ENCODE peak calls at places on chromosomes 5 and 9, in four cellular contexts. One of them, this sample, is unnamed. For H3K27me3, the result is how much of the 10 kb centered on the place peaks cover.

GRCh38 chr9:107363511-107364182 is 80.6 kb downstream of the RAD23B start:
- DNase-seq in HepG2: no peak
- DNase-seq in heart left ventricle: no peak
- DNase-seq in adrenal gland: no peak
- DNase-seq in this sample: no peak

GRCh38 chr5:180211761-180212035 is 2.7 kb upstream of the RASGEF1C start:
- DNase-seq in HepG2: no peak
- DNase-seq in heart left ventricle: no peak
- DNase-seq in adrenal gland: no peak
- DNase-seq in this sample: no peak

GRCh38 chr5:146051678-146052077 is 53.7 kb downstream of the PLAC8L1 start:
- DNase-seq in adrenal gland: no peak
- DNase-seq in heart left ventricle: no peak
- DNase-seq in HepG2: no peak
- DNase-seq in this sample: no peak

GRCh38 chr9:98657897-98658296 is 50.8 kb downstream of the GABBR2 start:
- DNase-seq in HepG2: no peak
- DNase-seq in adrenal gland: no peak
- DNase-seq in heart left ventricle: no peak
- DNase-seq in this sample: no peak

GRCh38 chr9:110994771-110995241 is 43.5 kb downstream of the LPAR1 start:
- DNase-seq in heart left ventricle: no peak
- DNase-seq in adrenal gland: no peak
- DNase-seq in HepG2: no peak
- DNase-seq in this sample: no peak

GRCh38 chr9:27394154-27394825 is 97.3 kb upstream of the EQTN start:
- DNase-seq in HepG2: no peak
- DNase-seq in adrenal gland: no peak
- DNase-seq in heart left ventricle: no peak
- DNase-seq in this sample: no peak

GRCh38 chr9:126125577-126125976 is 201.1 kb upstream of the MVB12B start:
- DNase-seq in heart left ventricle: no peak
- DNase-seq in HepG2: no peak
- DNase-seq in adrenal gland: peak
- DNase-seq in this sample: peak

GRCh38 chr5:144117412-144117811 is 53.0 kb downstream of the YIPF5 start:
- DNase-seq in adrenal gland: no peak
- DNase-seq in HepG2: no peak
- DNase-seq in heart left ventricle: no peak
- DNase-seq in this sample: no peak

GRCh38 chr9:128145536-128145935 is 3.7 kb upstream of the LCN2 start:
- DNase-seq in heart left ventricle: no peak
- DNase-seq in adrenal gland: no peak
- DNase-seq in HepG2: no peak
- DNase-seq in this sample: no peak

GRCh38 chr5:176810687-176811501 is 535 bp downstream of the UNC5A start:
- DNase-seq in heart left ventricle: no peak
- DNase-seq in HepG2: no peak
- DNase-seq in adrenal gland: no peak
- DNase-seq in this sample: no peak

GRCh38 chr9:114321759-114322158 is 1.1 kb upstream of the ORM1 start:
- DNase-seq in HepG2: no peak
- DNase-seq in adrenal gland: no peak
- DNase-seq in heart left ventricle: no peak
- DNase-seq in this sample: no peak

GRCh38 chr5:130571076-130571475 is 594.0 kb downstream of the HINT1 start:
- DNase-seq in heart left ventricle: no peak
- DNase-seq in adrenal gland: no peak
- DNase-seq in HepG2: no peak
- DNase-seq in this sample: no peak

GRCh38 chr9:21889673-21890072 is 87.2 kb downstream of the MTAP start:
- DNase-seq in adrenal gland: no peak
- DNase-seq in heart left ventricle: no peak
- DNase-seq in HepG2: no peak
- DNase-seq in this sample: no peak
- TF ChIP-seq CTCF in adrenal gland: no peak
- TF ChIP-seq CTCF in heart left ventricle: no peak
- TF ChIP-seq CTCF in HepG2: peak
- TF ChIP-seq CTCF in this sample: no peak

GRCh38 chr9:38418366-38418765 is 5.9 kb downstream of the IGFBPL1 start:
- DNase-seq in adrenal gland: no peak
- DNase-seq in heart left ventricle: no peak
- DNase-seq in HepG2: no peak
- DNase-seq in this sample: no peak

GRCh38 chr9:38414040-38414723 is 10.1 kb downstream of the IGFBPL1 start:
- DNase-seq in adrenal gland: no peak
- DNase-seq in heart left ventricle: no peak
- DNase-seq in HepG2: no peak
- DNase-seq in this sample: no peak

GRCh38 chr9:38417003-38417965 is 7.0 kb downstream of the IGFBPL1 start:
- DNase-seq in adrenal gland: no peak
- DNase-seq in heart left ventricle: no peak
- DNase-seq in HepG2: peak
- DNase-seq in this sample: no peak

GRCh38 chr9:38415846-38416245 is 8.4 kb downstream of the IGFBPL1 start:
- DNase-seq in adrenal gland: no peak
- DNase-seq in HepG2: no peak
- DNase-seq in heart left ventricle: no peak
- DNase-seq in this sample: no peak

GRCh38 chr9:38416461-38416860 is 7.8 kb downstream of the IGFBPL1 start:
- DNase-seq in adrenal gland: no peak
- DNase-seq in HepG2: no peak
- DNase-seq in heart left ventricle: no peak
- DNase-seq in this sample: no peak
- H3K27me3 ChIP-seq in adrenal gland: under half
- H3K27me3 ChIP-seq in HepG2: under half
- H3K27me3 ChIP-seq in heart left ventricle: under half
- H3K27me3 ChIP-seq in this sample: under half

DNA sequence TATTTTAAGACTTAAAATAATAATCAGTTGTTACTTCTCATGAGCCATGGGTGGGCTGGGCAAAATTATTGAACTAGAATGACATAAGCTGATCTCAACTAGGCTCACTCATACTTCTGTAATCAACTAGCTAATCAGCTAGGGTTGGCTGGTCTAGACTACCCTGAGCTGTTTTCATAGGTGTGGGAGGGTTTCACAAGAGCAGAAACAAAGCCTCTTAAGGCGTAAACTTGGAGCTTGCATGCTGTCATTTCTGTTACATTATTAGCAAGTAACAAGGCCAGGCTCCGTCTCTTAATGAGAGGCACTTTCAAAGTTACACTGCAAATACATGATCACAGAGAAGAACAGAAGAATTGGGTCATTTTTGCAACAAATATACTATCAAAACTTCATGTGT is 57.2 kb upstream of the GHR start:
- DNase-seq in HepG2: no peak
- DNase-seq in heart left ventricle: no peak
- DNase-seq in adrenal gland: no peak
- DNase-seq in this sample: no peak
- H3K4me3 ChIP-seq in HepG2: no peak
- H3K4me3 ChIP-seq in heart left ventricle: no peak
- H3K4me3 ChIP-seq in adrenal gland: no peak
- H3K4me3 ChIP-seq in this sample: no peak

GRCh38 chr5:54769072-54769471 is 216.3 kb downstream of the ESM1 start:
- DNase-seq in HepG2: no peak
- DNase-seq in adrenal gland: no peak
- DNase-seq in heart left ventricle: no peak
- DNase-seq in this sample: no peak
- TF ChIP-seq CTCF in HepG2: no peak
- TF ChIP-seq CTCF in adrenal gland: no peak
- TF ChIP-seq CTCF in heart left ventricle: no peak
- TF ChIP-seq CTCF in this sample: no peak

DNA sequence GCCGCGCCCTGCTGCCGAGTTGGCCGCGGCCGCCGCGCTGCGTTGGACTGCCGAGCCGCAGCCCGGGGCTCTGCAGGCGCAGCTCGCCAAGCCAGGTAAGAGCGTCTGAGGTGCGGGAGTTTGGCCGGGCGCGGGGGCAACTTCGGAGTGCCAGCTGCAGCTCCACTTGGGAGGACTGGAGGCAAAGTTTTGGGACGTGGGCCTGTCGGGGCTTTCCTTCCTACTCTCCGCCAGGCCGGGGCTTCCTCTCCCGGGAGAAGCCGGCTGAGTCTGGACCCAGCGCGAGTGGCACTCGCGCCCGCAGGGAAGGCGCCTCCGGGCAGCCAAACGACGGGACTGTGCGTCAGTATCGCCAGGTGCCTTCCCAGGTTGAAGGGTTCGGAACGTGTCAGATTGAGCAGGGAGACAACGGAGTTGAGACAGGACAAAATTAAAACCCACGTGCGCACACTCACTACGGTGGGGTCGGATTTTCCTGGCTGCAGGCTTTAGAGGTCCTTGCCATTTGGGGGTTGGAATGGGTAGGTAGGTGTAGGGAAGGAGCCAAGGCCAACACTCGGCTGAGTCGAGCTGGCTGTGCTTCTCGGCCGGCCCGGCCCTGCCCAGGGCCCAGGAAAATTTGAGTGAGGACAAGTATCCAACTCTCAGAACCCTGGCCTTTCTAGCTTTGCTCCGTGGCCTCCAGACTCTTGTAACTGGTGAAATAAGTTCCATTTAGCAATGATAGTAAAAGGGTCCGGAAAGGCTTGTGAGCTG is 1.1 kb downstream of the DMRT3 start:
- DNase-seq in heart left ventricle: no peak
- DNase-seq in HepG2: no peak
- DNase-seq in adrenal gland: no peak
- DNase-seq in this sample: no peak
- H3K27me3 ChIP-seq in heart left ventricle: half or more
- H3K27me3 ChIP-seq in HepG2: under half
- H3K27me3 ChIP-seq in adrenal gland: half or more
- H3K27me3 ChIP-seq in this sample: under half

DNA sequence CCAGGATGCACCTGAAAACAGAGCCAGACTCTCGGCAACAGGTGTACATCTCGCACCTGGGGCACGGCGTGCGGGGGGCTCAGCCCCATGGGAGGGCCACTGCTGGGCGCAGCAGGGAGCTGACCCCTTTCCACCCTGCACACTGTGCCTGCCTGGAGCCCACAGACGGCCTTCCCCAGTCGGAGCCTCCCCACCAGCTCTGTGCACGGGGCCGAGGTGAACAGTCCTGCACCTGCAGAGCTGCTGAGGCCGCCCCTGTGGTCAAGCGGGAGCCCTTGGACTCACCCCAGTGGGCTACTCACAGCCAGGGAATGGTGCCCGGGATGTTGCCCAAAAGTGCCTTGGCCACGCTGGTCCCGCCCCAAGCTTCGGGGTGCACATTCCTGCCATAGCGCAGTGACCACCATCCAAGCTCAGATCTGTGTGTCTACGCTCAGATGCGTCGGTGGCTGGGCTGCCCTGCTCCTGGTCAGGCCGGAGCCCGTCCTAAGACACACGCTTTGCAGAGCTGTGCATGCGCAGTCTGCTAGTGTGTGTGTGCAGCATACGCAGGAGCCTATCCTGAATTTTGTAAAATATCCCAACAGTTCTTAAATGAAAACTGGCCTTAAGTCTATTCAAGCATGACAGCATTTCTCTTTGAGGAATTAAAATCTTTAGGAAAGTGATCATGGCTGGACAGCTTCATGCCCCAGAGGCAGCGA is 8.4 kb upstream of the EXOC3 start:
- DNase-seq in adrenal gland: no peak
- DNase-seq in HepG2: no peak
- DNase-seq in heart left ventricle: no peak
- DNase-seq in this sample: no peak
- H3K4me3 ChIP-seq in adrenal gland: no peak
- H3K4me3 ChIP-seq in HepG2: no peak
- H3K4me3 ChIP-seq in heart left ventricle: no peak
- H3K4me3 ChIP-seq in this sample: no peak

DNA sequence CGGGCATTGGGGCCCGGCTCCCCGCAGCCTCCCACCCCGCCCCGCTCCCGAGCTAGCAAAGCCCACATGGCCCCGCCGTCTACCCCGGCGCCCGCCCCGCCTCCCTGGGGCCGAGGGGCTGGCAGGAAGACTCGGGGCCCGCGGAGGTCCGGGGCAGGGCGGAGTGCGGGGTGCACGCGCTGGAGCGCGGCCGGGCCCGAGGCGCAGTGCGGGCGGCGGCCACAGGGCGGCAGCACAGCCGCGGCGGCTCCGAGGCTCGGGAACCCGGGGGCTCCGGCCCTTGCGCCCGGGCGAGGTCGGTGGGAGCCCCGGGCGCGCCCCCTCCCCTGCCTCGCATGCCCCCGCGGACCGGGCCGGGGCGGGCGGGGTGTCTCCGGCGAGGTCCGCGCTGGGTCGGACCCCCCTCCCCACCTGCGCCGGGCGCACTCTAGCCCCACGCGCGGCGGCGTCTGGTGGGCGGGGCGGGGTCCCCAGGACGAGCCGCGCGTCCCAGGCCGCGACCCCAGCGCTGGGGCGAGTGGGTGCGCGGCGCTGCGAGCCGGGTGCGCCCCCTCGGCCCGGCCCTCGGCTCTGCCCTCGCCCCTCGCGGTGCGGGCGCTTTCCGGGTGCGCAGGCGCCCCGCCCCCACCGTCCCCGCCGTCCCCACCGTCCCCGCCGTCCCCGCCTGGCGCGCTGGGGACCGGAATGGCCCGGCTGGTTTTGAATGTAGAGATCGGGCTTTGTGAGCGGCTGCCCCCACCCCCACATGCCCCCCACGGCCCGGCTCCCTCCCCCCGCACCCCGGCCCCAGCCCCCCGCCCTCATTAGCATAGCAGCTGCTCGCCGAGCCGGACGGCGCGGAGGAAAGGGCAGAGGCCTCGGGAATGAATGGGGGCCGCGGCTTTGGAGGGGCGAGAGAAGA is 6.5 kb downstream of the NRARP start:
- DNase-seq in HepG2: no peak
- DNase-seq in heart left ventricle: peak
- DNase-seq in adrenal gland: no peak
- DNase-seq in this sample: no peak
- TF ChIP-seq CTCF in HepG2: peak
- TF ChIP-seq CTCF in heart left ventricle: peak
- TF ChIP-seq CTCF in adrenal gland: peak
- TF ChIP-seq CTCF in this sample: peak

GRCh38 chr5:478982-479535 is 36.1 kb downstream of the EXOC3 start:
- DNase-seq in heart left ventricle: no peak
- DNase-seq in HepG2: no peak
- DNase-seq in adrenal gland: no peak
- DNase-seq in this sample: no peak

GRCh38 chr5:478355-478981 is 35.5 kb downstream of the EXOC3 start:
- DNase-seq in heart left ventricle: no peak
- DNase-seq in HepG2: no peak
- DNase-seq in adrenal gland: no peak
- DNase-seq in this sample: no peak

GRCh38 chr5:477871-478270 is 34.9 kb downstream of the EXOC3 start:
- DNase-seq in HepG2: no peak
- DNase-seq in heart left ventricle: no peak
- DNase-seq in adrenal gland: no peak
- DNase-seq in this sample: no peak

GRCh38 chr5:481347-481746 is 38.4 kb downstream of the EXOC3 start:
- DNase-seq in HepG2: no peak
- DNase-seq in adrenal gland: no peak
- DNase-seq in heart left ventricle: no peak
- DNase-seq in this sample: no peak

GRCh38 chr5:479566-480319 is 36.8 kb downstream of the EXOC3 start:
- DNase-seq in heart left ventricle: no peak
- DNase-seq in adrenal gland: no peak
- DNase-seq in HepG2: no peak
- DNase-seq in this sample: no peak
- H3K27me3 ChIP-seq in heart left ventricle: half or more
- H3K27me3 ChIP-seq in adrenal gland: under half
- H3K27me3 ChIP-seq in HepG2: under half
- H3K27me3 ChIP-seq in this sample: under half